ENCODE peak calls at places on chromosomes 13 and 19, in four cellular contexts. One of them, this sample, is unnamed.

GRCh38 chr13:40490086-40490723 is 176.2 kb downstream of the FOXO1 start:
- DNase-seq in fibroblast of lung: no peak
- DNase-seq in cardiac muscle cell: no peak
- DNase-seq in psoas muscle: no peak
- DNase-seq in this sample: peak

GRCh38 chr19:11963566-11964355 is 1.1 kb upstream of the ZNF763 start:
- DNase-seq in psoas muscle: peak
- DNase-seq in cardiac muscle cell: peak
- DNase-seq in fibroblast of lung: peak
- DNase-seq in this sample: peak

GRCh38 chr19:19460258-19460731 is 54.8 kb downstream of the GATAD2A start:
- DNase-seq in cardiac muscle cell: no peak
- DNase-seq in psoas muscle: no peak
- DNase-seq in fibroblast of lung: no peak
- DNase-seq in this sample: no peak

GRCh38 chr13:99389520-99390304 is 82.5 kb upstream of the GPR183 start:
- DNase-seq in fibroblast of lung: no peak
- DNase-seq in cardiac muscle cell: no peak
- DNase-seq in psoas muscle: no peak
- DNase-seq in this sample: no peak

GRCh38 chr19:12000152-12000981 is 35.1 kb downstream of the ZNF433 start:
- DNase-seq in cardiac muscle cell: no peak
- DNase-seq in psoas muscle: no peak
- DNase-seq in fibroblast of lung: no peak
- DNase-seq in this sample: no peak

GRCh38 chr19:23116802-23117571 is at the start of gene ZNF730:
- DNase-seq in psoas muscle: peak
- DNase-seq in cardiac muscle cell: peak
- DNase-seq in fibroblast of lung: peak
- DNase-seq in this sample: no peak

GRCh38 chr13:100602472-100603142 is 14.0 kb upstream of the GGACT start:
- DNase-seq in psoas muscle: no peak
- DNase-seq in cardiac muscle cell: no peak
- DNase-seq in fibroblast of lung: no peak
- DNase-seq in this sample: peak

GRCh38 chr13:39605677-39606320 is 2.8 kb upstream of the LHFPL6 start:
- DNase-seq in cardiac muscle cell: no peak
- DNase-seq in psoas muscle: no peak
- DNase-seq in fibroblast of lung: no peak
- DNase-seq in this sample: no peak

GRCh38 chr19:17522988-17523872 is 11.8 kb downstream of the PGLS start:
- DNase-seq in psoas muscle: peak
- DNase-seq in cardiac muscle cell: peak
- DNase-seq in fibroblast of lung: no peak
- DNase-seq in this sample: peak

GRCh38 chr19:44800461-44800860 is 8.4 kb upstream of the BCAM start:
- DNase-seq in psoas muscle: peak
- DNase-seq in fibroblast of lung: peak
- DNase-seq in cardiac muscle cell: peak
- DNase-seq in this sample: peak

GRCh38 chr19:21947775-21948174 is 63.0 kb downstream of the ZNF208 start:
- DNase-seq in fibroblast of lung: peak
- DNase-seq in psoas muscle: no peak
- DNase-seq in cardiac muscle cell: peak
- DNase-seq in this sample: no peak

GRCh38 chr13:47237571-47237970 is 340.7 kb upstream of the HTR2A start:
- DNase-seq in fibroblast of lung: no peak
- DNase-seq in psoas muscle: no peak
- DNase-seq in cardiac muscle cell: no peak
- DNase-seq in this sample: no peak

GRCh38 chr13:30125422-30126073 is 181.8 kb downstream of the KATNAL1 start:
- DNase-seq in psoas muscle: no peak
- DNase-seq in cardiac muscle cell: peak
- DNase-seq in fibroblast of lung: peak
- DNase-seq in this sample: no peak

GRCh38 chr13:76148926-76149325 is 512.8 kb downstream of the LMO7 start:
- DNase-seq in psoas muscle: no peak
- DNase-seq in cardiac muscle cell: peak
- DNase-seq in fibroblast of lung: peak
- DNase-seq in this sample: no peak

GRCh38 chr19:10976200-10976892 is 15.5 kb downstream of the SMARCA4 start:
- DNase-seq in cardiac muscle cell: no peak
- DNase-seq in psoas muscle: no peak
- DNase-seq in fibroblast of lung: no peak
- DNase-seq in this sample: no peak

GRCh38 chr19:5990289-5990797 is 12.4 kb upstream of the RANBP3 start:
- DNase-seq in psoas muscle: no peak
- DNase-seq in cardiac muscle cell: no peak
- DNase-seq in fibroblast of lung: no peak
- DNase-seq in this sample: no peak

GRCh38 chr19:50679177-50680125 is 30.2 kb downstream of the C19orf81 start:
- DNase-seq in fibroblast of lung: peak
- DNase-seq in cardiac muscle cell: peak
- DNase-seq in psoas muscle: peak
- DNase-seq in this sample: peak

GRCh38 chr19:30431591-30431990 is 59.4 kb downstream of the ZNF536 start:
- DNase-seq in fibroblast of lung: no peak
- DNase-seq in psoas muscle: no peak
- DNase-seq in cardiac muscle cell: no peak
- DNase-seq in this sample: no peak

GRCh38 chr13:33277351-33277750 is 8.2 kb downstream of the STARD13 start:
- DNase-seq in fibroblast of lung: no peak
- DNase-seq in psoas muscle: no peak
- DNase-seq in cardiac muscle cell: no peak
- DNase-seq in this sample: no peak

GRCh38 chr13:51041126-51041525 is 69.9 kb downstream of the C13orf42 start:
- DNase-seq in psoas muscle: no peak
- DNase-seq in cardiac muscle cell: no peak
- DNase-seq in fibroblast of lung: no peak
- DNase-seq in this sample: no peak

GRCh38 chr13:60584976-60585375 is 188.0 kb downstream of the TDRD3 start:
- DNase-seq in fibroblast of lung: no peak
- DNase-seq in cardiac muscle cell: peak
- DNase-seq in psoas muscle: no peak
- DNase-seq in this sample: no peak

GRCh38 chr13:28819046-28819747 is 942 bp upstream of the MTUS2 start:
- DNase-seq in fibroblast of lung: peak
- DNase-seq in psoas muscle: no peak
- DNase-seq in cardiac muscle cell: peak
- DNase-seq in this sample: no peak

GRCh38 chr13:58165617-58166016 is 534.1 kb downstream of the PCDH17 start:
- DNase-seq in psoas muscle: no peak
- DNase-seq in cardiac muscle cell: no peak
- DNase-seq in fibroblast of lung: no peak
- DNase-seq in this sample: no peak

GRCh38 chr13:108214511-108215383 is 589 bp downstream of the LIG4 start:
- DNase-seq in fibroblast of lung: no peak
- DNase-seq in psoas muscle: peak
- DNase-seq in cardiac muscle cell: no peak
- DNase-seq in this sample: no peak

GRCh38 chr13:34294483-34295129 is 476.7 kb downstream of the RFC3 start:
- DNase-seq in fibroblast of lung: peak
- DNase-seq in cardiac muscle cell: peak
- DNase-seq in psoas muscle: no peak
- DNase-seq in this sample: no peak

GRCh38 chr13:52852444-52852843 is 4.0 kb upstream of the PCDH8 start:
- DNase-seq in cardiac muscle cell: no peak
- DNase-seq in fibroblast of lung: no peak
- DNase-seq in psoas muscle: no peak
- DNase-seq in this sample: no peak

GRCh38 chr13:32023096-32023495 is 8.5 kb upstream of the FRY start:
- DNase-seq in cardiac muscle cell: no peak
- DNase-seq in fibroblast of lung: no peak
- DNase-seq in psoas muscle: no peak
- DNase-seq in this sample: no peak

GRCh38 chr13:32022292-32022691 is 9.3 kb upstream of the FRY start:
- DNase-seq in cardiac muscle cell: no peak
- DNase-seq in psoas muscle: no peak
- DNase-seq in fibroblast of lung: peak
- DNase-seq in this sample: no peak

GRCh38 chr13:32021785-32022184 is 9.8 kb upstream of the FRY start:
- DNase-seq in cardiac muscle cell: no peak
- DNase-seq in psoas muscle: no peak
- DNase-seq in fibroblast of lung: no peak
- DNase-seq in this sample: no peak

GRCh38 chr13:32024750-32025149 is 6.8 kb upstream of the FRY start:
- DNase-seq in psoas muscle: no peak
- DNase-seq in cardiac muscle cell: no peak
- DNase-seq in fibroblast of lung: no peak
- DNase-seq in this sample: no peak

GRCh38 chr13:32023698-32024097 is 7.9 kb upstream of the FRY start:
- DNase-seq in psoas muscle: no peak
- DNase-seq in fibroblast of lung: peak
- DNase-seq in cardiac muscle cell: peak
- DNase-seq in this sample: no peak
- TF ChIP-seq CTCF in psoas muscle: no peak
- TF ChIP-seq CTCF in fibroblast of lung: peak
- TF ChIP-seq CTCF in cardiac muscle cell: peak
- TF ChIP-seq CTCF in this sample: no peak

GRCh38 chr13:36454121-36454520 is 21.8 kb downstream of the CCNA1 start:
- DNase-seq in fibroblast of lung: no peak
- DNase-seq in psoas muscle: no peak
- DNase-seq in cardiac muscle cell: no peak
- DNase-seq in this sample: no peak
- H3K4me3 ChIP-seq in fibroblast of lung: no peak
- H3K4me3 ChIP-seq in psoas muscle: no peak
- H3K4me3 ChIP-seq in cardiac muscle cell: no peak
- H3K4me3 ChIP-seq in this sample: no peak

DNA sequence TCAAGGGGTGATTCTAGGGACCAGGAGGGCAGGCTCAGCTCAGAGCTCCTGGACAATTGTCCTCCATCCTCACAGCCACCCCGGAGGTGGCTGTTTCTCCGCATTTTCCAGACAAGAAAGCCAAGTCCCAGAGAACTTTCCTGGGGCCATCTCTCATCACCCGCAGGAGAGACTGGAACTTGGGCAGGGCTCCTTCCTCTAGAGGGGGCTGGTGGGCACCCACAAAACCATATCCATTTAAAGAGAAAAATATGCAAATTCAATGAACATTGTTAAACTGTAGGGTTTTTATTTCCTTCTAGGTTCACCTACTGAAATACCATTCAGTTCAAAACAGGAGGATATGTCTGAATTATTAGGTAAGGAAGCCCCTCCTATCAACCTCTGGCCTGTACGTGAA is 16.6 kb downstream of the SPACA7 start:
- DNase-seq in fibroblast of lung: no peak
- DNase-seq in psoas muscle: no peak
- DNase-seq in cardiac muscle cell: no peak
- DNase-seq in this sample: no peak
- TF ChIP-seq CTCF in fibroblast of lung: no peak
- TF ChIP-seq CTCF in psoas muscle: no peak
- TF ChIP-seq CTCF in cardiac muscle cell: no peak
- TF ChIP-seq CTCF in this sample: no peak

DNA sequence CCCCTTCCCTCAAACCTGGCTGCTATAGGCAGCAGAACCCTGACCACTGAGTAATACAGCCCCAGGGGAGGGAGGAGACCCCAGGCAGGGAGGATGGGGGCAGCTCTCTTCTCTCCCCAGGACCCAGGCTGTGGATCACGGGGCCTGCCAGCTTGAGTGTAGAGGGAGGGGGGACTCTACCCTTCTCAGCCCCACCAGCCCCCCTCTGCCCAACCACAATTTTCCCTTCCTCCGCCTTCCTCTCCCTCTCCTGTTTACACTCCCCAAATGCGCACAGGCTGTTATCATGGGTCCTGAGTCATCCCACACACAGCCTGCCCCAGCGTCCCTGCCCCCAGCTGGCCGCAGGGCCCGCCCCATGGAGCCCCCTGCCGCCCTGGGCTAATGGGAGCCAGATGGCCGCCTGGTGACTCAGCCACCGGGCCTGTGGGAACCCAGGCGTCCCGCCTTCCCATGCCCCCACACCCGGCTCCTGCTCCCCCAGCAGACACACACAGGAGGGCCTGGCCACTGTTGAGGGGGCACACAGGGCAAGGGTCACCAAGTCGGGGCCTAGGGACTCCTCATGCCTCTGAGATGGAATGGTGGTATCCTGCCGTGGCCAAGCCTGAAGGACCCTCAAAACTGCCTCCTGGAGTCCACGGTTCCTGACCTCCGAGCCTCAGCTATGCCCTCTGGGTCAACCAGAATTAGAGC is 13.6 kb downstream of the CCDC97 start:
- DNase-seq in cardiac muscle cell: peak
- DNase-seq in fibroblast of lung: peak
- DNase-seq in psoas muscle: peak
- DNase-seq in this sample: peak
- H3K4me3 ChIP-seq in cardiac muscle cell: no peak
- H3K4me3 ChIP-seq in fibroblast of lung: no peak
- H3K4me3 ChIP-seq in psoas muscle: no peak
- H3K4me3 ChIP-seq in this sample: no peak